ENCODE peak calls at places on chromosomes 13 and 19, in four cellular contexts. Z is fibroblast of mammary gland, D is endothelial cell, K is astrocyte of the cerebellum. P is an unnamed sample.

GRCh38 chr19:4061178-4061682 is 5.5 kb downstream of the ZBTB7A start:
- DNase-seq in Z (peak), D (no peak), K (no peak), P (no peak)

GRCh38 chr13:46523972-46524737 is 28.8 kb upstream of the LRCH1 start:
- DNase-seq in Z (peak), D (no peak), K (no peak), P (no peak)

GRCh38 chr13:113545455-113545930 is 39.1 kb upstream of the TFDP1 start:
- DNase-seq in Z (peak), D (no peak), K (no peak), P (peak)

GRCh38 chr13:95023405-95023804 is 277.8 kb downstream of the ABCC4 start:
- DNase-seq in Z (peak), D (no peak), K (no peak), P (no peak)

GRCh38 chr19:10118960-10119359 is 739 bp downstream of the EIF3G start:
- DNase-seq in Z (peak), D (no peak), K (no peak), P (no peak)

GRCh38 chr19:37905936-37906867 is at the start of gene WDR87:
- DNase-seq in Z (no peak), D (peak), K (no peak), P (no peak)

GRCh38 chr19:38262585-38263268 is 1.6 kb upstream of the SPINT2 start:
- DNase-seq in Z (no peak), D (no peak), K (no peak), P (no peak)

GRCh38 chr13:45328661-45329105 is 12.3 kb downstream of the TPT1 start:
- DNase-seq in Z (no peak), D (no peak), K (peak), P (no peak)

GRCh38 chr19:49506575-49507105 is 5.8 kb upstream of the FCGRT start:
- DNase-seq in Z (peak), D (peak), K (no peak), P (no peak)

GRCh38 chr13:78993792-78994191 is 334.8 kb upstream of the OBI1 start:
- DNase-seq in Z (no peak), D (no peak), K (no peak), P (no peak)

GRCh38 chr19:14265285-14266036 is 59.5 kb upstream of the ADGRL1 start:
- DNase-seq in Z (no peak), D (no peak), K (no peak), P (no peak)

GRCh38 chr19:571127-571974 is 1.0 kb upstream of the BSG start:
- DNase-seq in Z (peak), D (peak), K (no peak), P (no peak)

GRCh38 chr13:113943821-113944565 is 29.9 kb downstream of the C13orf46 start:
- DNase-seq in Z (no peak), D (no peak), K (no peak), P (no peak)

GRCh38 chr19:31258211-31259052 is 90.8 kb downstream of the TSHZ3 start:
- DNase-seq in Z (no peak), D (no peak), K (no peak), P (no peak)

GRCh38 chr13:46648166-46648607 is 95.2 kb downstream of the LRCH1 start:
- DNase-seq in Z (peak), D (no peak), K (no peak), P (no peak)

GRCh38 chr19:53730391-53730790 is 93.7 kb downstream of the NLRP12 start:
- DNase-seq in Z (no peak), D (no peak), K (no peak), P (no peak)

GRCh38 chr13:94390881-94391280 is 88.6 kb downstream of the DCT start:
- DNase-seq in Z (no peak), D (no peak), K (peak), P (no peak)

GRCh38 chr19:17052439-17052838 is 22.8 kb downstream of the HAUS8 start:
- DNase-seq in Z (peak), D (peak), K (no peak), P (no peak)

GRCh38 chr19:51715850-51716249 is 7.9 kb downstream of the HAS1 start:
- DNase-seq in Z (no peak), D (no peak), K (no peak), P (no peak)

GRCh38 chr13:112877066-112877465 is 91.9 kb upstream of the MCF2L start:
- DNase-seq in Z (no peak), D (no peak), K (no peak), P (no peak)

GRCh38 chr19:2207991-2208860 is 27.9 kb downstream of the PLEKHJ1 start:
- DNase-seq in Z (peak), D (no peak), K (no peak), P (peak)

GRCh38 chr13:44336934-44337333 is 36.7 kb upstream of the SERP2 start:
- DNase-seq in Z (no peak), D (no peak), K (no peak), P (no peak)

GRCh38 chr19:19185853-19186728 is 5.9 kb downstream of the BORCS8 start:
- DNase-seq in Z (peak), D (peak), K (no peak), P (no peak)

GRCh38 chr19:53657330-53657729 is 25.5 kb downstream of the DPRX start:
- DNase-seq in Z (no peak), D (no peak), K (no peak), P (no peak)

GRCh38 chr13:29878101-29878500 is 27.7 kb upstream of the UBL3 start:
- DNase-seq in Z (no peak), D (no peak), K (no peak), P (no peak)

GRCh38 chr13:30915691-30916541 is 9.8 kb downstream of the MEDAG start:
- DNase-seq in Z (no peak), D (no peak), K (no peak), P (no peak)

GRCh38 chr19:57759096-57759495 is 10.4 kb upstream of the ZNF586 start:
- DNase-seq in Z (no peak), D (no peak), K (no peak), P (no peak)

GRCh38 chr13:73230714-73231113 is 171.9 kb downstream of the KLF5 start:
- DNase-seq in Z (peak), D (no peak), K (no peak), P (no peak)

GRCh38 chr13:20499986-20500385 is 25.7 kb downstream of the CRYL1 start:
- DNase-seq in Z (no peak), D (no peak), K (no peak), P (no peak)

GRCh38 chr13:23822252-23822824 is 66.9 kb downstream of the MIPEP start:
- DNase-seq in Z (peak), D (no peak), K (no peak), P (no peak)

GRCh38 chr19:19562665-19563347 is 24.7 kb downstream of the CILP2 start:
- DNase-seq in Z (no peak), D (no peak), K (no peak), P (no peak)

GRCh38 chr19:32364040-32364439 is 18.6 kb downstream of the ZNF507 start:
- DNase-seq in Z (no peak), D (no peak), K (no peak), P (no peak)

GRCh38 chr13:108427355-108427754 is 157.8 kb downstream of the TNFSF13B start:
- DNase-seq in Z (no peak), D (no peak), K (no peak), P (no peak)

GRCh38 chr19:37979547-37980082 is 72.6 kb downstream of the SIPA1L3 start:
- DNase-seq in Z (no peak), D (no peak), K (no peak), P (no peak)

GRCh38 chr13:107203146-107203847 is 635.4 kb upstream of the ARGLU1 start:
- DNase-seq in Z (peak), D (peak), K (no peak), P (no peak)

GRCh38 chr13:107202371-107203023 is 634.6 kb upstream of the ARGLU1 start:
- DNase-seq in Z (peak), D (peak), K (no peak), P (no peak)

GRCh38 chr13:107208889-107209288 is 641.0 kb upstream of the ARGLU1 start:
- DNase-seq in Z (no peak), D (no peak), K (no peak), P (no peak)

GRCh38 chr13:107209811-107210210 is 641.9 kb upstream of the ARGLU1 start:
- DNase-seq in Z (peak), D (no peak), K (no peak), P (no peak)

GRCh38 chr13:107205318-107206112 is 637.6 kb upstream of the ARGLU1 start:
- DNase-seq in Z (peak), D (peak), K (peak), P (no peak)
- TF ChIP-seq CTCF in Z (peak), D (peak), K (peak), P (peak)

GRCh38 chr13:41905600-41906254 is 55.2 kb downstream of the VWA8 start:
- DNase-seq in Z (peak), D (no peak), K (no peak), P (no peak)
- TF ChIP-seq CTCF in Z (peak), D (peak), K (peak), P (peak)

DNA sequence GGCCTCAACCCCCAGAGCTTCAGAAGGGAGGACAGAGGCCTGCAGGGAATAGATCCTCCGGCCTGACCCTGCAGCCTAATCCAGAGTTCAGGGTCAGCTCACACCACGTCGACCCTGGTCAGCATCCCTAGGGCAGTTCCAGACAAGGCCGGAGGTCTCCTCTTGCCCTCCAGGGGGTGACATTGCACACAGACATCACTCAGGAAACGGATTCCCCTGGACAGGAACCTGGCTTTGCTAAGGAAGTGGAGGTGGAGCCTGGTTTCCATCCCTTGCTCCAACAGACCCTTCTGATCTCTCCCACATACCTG is 969 bp upstream of the CEACAM5 start:
- DNase-seq in Z (no peak), D (no peak), K (no peak), P (no peak)
- TF ChIP-seq CTCF in Z (no peak), D (no peak), K (no peak), P (no peak)

DNA sequence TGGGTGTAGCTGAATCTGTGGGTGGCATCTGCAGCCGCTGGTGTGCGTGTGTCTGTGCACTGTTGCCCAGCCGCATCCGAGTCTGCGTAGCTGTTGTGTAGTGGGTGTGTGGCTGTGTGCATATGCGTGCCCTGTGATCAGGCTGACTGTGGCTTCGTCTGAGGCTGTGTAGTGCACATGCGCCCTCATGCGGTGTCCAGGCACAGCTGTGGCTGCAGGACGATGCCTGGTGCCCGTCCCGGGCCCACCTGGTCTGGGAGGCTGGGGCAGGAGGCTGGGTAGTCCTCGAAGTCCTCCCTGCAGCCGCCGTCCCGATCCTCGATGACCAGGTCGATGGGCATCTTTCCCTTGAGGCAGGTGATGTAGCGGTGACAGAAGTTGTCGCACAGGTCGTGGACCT is 4.9 kb downstream of the MEIS3 start:
- DNase-seq in Z (no peak), D (peak), K (no peak), P (no peak)
- TF ChIP-seq CTCF in Z (no peak), D (no peak), K (peak), P (no peak)

DNA sequence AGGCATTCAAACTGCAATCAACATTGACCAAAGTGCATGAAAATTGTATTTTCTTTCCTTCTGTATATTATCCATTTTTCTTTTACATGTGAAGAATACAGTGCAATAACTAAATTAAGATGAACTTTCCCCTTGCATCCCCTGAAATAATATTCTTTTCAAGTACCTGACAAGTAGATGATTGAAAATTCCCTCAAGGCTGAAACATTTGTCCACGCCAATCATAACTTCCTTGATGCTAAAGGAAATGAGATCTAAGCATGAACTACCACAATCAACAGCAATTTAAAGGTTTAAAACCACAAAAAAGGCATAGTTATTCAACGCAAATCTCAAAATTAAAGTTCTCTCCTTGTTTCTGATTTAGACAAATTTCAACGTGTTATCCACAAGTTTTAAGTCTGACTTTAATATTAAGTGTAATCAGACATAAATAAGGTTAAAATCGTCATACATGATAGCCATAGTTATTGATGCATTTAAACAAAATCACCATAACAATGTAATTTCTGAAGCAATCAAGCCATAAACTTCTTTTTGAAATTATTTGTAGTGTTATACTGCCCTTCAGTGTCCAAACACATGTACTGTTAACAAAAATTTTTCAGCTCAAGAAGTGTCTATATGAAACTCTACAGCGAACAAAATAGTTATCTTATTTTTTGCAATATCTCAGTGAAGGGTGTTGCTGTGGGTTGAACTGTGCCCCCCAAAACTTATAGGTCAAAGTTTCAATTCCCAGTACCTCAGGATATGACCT is 169.5 kb downstream of the DCLK1 start:
- DNase-seq in Z (peak), D (no peak), K (no peak), P (no peak)
- TF ChIP-seq CTCF in Z (peak), D (no peak), K (no peak), P (no peak)

DNA sequence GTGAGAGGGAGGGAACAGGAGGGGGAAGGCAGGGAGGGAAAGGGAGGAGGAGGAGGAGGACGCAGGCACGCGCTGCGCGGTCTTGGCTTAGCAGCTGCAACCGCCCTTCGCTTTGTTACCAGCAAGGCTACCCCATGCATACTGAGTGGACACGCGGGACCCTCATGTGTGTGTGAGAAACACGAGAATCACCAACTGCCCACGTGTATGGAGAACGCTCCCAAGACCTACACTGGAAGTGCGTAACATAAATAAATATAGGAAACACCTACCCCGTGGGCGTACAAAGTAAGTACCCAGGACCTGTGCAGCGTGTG is 38.0 kb downstream of the DEDD2 start:
- DNase-seq in Z (no peak), D (no peak), K (no peak), P (no peak)
- TF ChIP-seq CTCF in Z (no peak), D (peak), K (no peak), P (no peak)

DNA sequence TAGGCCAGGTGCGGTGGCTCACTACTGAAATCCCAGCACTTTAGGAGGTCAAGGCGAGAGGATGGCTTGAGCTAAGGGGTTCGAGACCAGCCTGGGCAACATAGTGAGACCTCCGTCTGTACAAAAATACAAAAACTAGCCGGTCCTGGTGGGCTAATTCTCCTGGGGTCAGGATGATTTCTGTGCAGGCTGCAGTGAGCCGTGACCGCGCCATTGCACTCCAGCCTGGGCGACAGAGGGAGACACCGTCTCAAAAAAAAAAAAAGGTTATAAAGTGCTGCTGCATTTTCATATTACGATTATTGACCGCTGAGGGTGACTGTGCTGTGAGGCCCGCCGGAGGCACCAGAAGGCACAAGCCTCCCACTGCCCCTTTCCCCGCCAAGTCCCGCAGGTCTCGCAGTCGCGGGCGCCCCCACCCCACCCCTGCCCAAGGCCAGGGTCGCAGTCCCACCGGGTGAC is 477 bp upstream of the PLEKHF1 start:
- DNase-seq in Z (no peak), D (no peak), K (no peak), P (no peak)
- TF ChIP-seq CTCF in Z (no peak), D (no peak), K (no peak), P (no peak)

GRCh38 chr13:37295046-37295445 is 189.6 kb upstream of the CSNK1A1L start:
- DNase-seq in Z (peak), D (no peak), K (no peak), P (no peak)
- TF ChIP-seq CTCF in Z (no peak), D (no peak), K (no peak), P (no peak)